ENCODE peak calls at places on chromosomes 7 and 10, in six cellular contexts. J, T, B, F, E and W are unnamed samples.

GRCh38 chr7:143988986-143989745 is 11.0 kb upstream of the OR6B1 start:
- DNase-seq in J (peak; percentile 12), T (no peak), B (no peak), F (no peak), E (no peak), W (peak; percentile 41)

GRCh38 chr7:157337316-157338149 is 729 bp downstream of the DNAJB6 start:
- DNase-seq in J (peak; percentile 70), T (no peak), B (no peak), F (no peak), E (peak; percentile 49), W (peak; percentile 67)

GRCh38 chr10:12907651-12908050 is 93.9 kb downstream of the CCDC3 start:
- DNase-seq in J (peak; percentile 46), T (no peak), B (no peak), F (no peak), E (peak; percentile 24), W (peak; percentile 74)

GRCh38 chr10:86708783-86709778 is 40.8 kb downstream of the LDB3 start:
- DNase-seq in J (no peak), T (no peak), B (no peak), F (no peak), E (no peak), W (no peak)

GRCh38 chr10:76632158-76633051 is 1005.2 kb downstream of the KCNMA1 start:
- DNase-seq in J (no peak), T (no peak), B (peak; percentile 68), F (no peak), E (peak; percentile 67), W (no peak)

GRCh38 chr10:114544045-114544659 is 113.9 kb downstream of the ABLIM1 start:
- DNase-seq in J (no peak), T (no peak), B (no peak), F (no peak), E (no peak), W (no peak)

GRCh38 chr10:100148353-100149211 is 37.2 kb downstream of the ERLIN1 start:
- DNase-seq in J (peak; percentile 68), T (no peak), B (no peak), F (no peak), E (no peak), W (peak; percentile 58)

GRCh38 chr10:62356447-62356846 is 17.7 kb upstream of the ZNF365 start:
- DNase-seq in J (no peak), T (no peak), B (no peak), F (no peak), E (no peak), W (no peak)

GRCh38 chr7:102912742-102913141 is at the start of gene LRRC17:
- DNase-seq in J (peak; percentile 67), T (no peak), B (no peak), F (no peak), E (no peak), W (peak; percentile 97)

GRCh38 chr10:123990889-123991288 is 99.3 kb upstream of the CPXM2 start:
- DNase-seq in J (no peak), T (no peak), B (no peak), F (no peak), E (no peak), W (no peak)

GRCh38 chr7:155969192-155969929 is 157.1 kb upstream of the SHH start:
- DNase-seq in J (no peak), T (no peak), B (peak; percentile 23), F (no peak), E (no peak), W (no peak)

GRCh38 chr10:131777921-131778320 is 122.9 kb upstream of the PPP2R2D start:
- DNase-seq in J (no peak), T (no peak), B (no peak), F (no peak), E (no peak), W (no peak)

GRCh38 chr7:106568680-106569499 is 92.1 kb downstream of the CCDC71L start:
- DNase-seq in J (peak; percentile 73), T (no peak), B (peak; percentile 40), F (no peak), E (peak; percentile 94), W (peak; percentile 85)

GRCh38 chr10:11014671-11015141 is 3.0 kb upstream of the CELF2 start:
- DNase-seq in J (no peak), T (no peak), B (no peak), F (no peak), E (no peak), W (no peak)

GRCh38 chr10:30818010-30818660 is 188.6 kb upstream of the LYZL2 start:
- DNase-seq in J (peak; percentile 31), T (no peak), B (no peak), F (no peak), E (no peak), W (peak; percentile 58)

GRCh38 chr10:120962386-120963052 is 111.4 kb downstream of the WDR11 start:
- DNase-seq in J (no peak), T (no peak), B (no peak), F (no peak), E (no peak), W (no peak)

GRCh38 chr7:15015545-15016314 is 113.2 kb upstream of the DGKB start:
- DNase-seq in J (peak; percentile 71), T (peak; percentile 62), B (peak; percentile 86), F (peak; percentile 63), E (peak; percentile 96), W (peak; percentile 49)

GRCh38 chr10:124084693-124085092 is 8.7 kb downstream of the CHST15 start:
- DNase-seq in J (no peak), T (no peak), B (no peak), F (no peak), E (no peak), W (no peak)

GRCh38 chr7:20083781-20084180 is 133.4 kb downstream of the MACC1 start:
- DNase-seq in J (peak; percentile 83), T (no peak), B (no peak), F (no peak), E (peak; percentile 73), W (peak; percentile 3)

GRCh38 chr7:138864667-138865066 is 66.7 kb upstream of the ATP6V0A4 start:
- DNase-seq in J (peak; percentile 80), T (no peak), B (no peak), F (no peak), E (no peak), W (peak; percentile 78)

GRCh38 chr7:73343671-73344380 is 15.9 kb downstream of the FKBP6 start:
- DNase-seq in J (no peak), T (no peak), B (no peak), F (no peak), E (no peak), W (no peak)

GRCh38 chr7:134954197-134955082 is 31.9 kb upstream of the AGBL3 start:
- DNase-seq in J (peak; percentile 51), T (no peak), B (no peak), F (no peak), E (peak; percentile 42), W (peak; percentile 54)

GRCh38 chr10:43691503-43691902 is 42.8 kb upstream of the ZNF32 start:
- DNase-seq in J (no peak), T (no peak), B (no peak), F (no peak), E (no peak), W (peak; percentile 23)

GRCh38 chr10:43689007-43689491 is 40.4 kb upstream of the ZNF32 start:
- DNase-seq in J (no peak), T (no peak), B (no peak), F (no peak), E (no peak), W (no peak)

GRCh38 chr10:43688348-43688892 is 39.7 kb upstream of the ZNF32 start:
- DNase-seq in J (no peak), T (no peak), B (no peak), F (no peak), E (no peak), W (no peak)

GRCh38 chr10:43689955-43690771 is 41.5 kb upstream of the ZNF32 start:
- DNase-seq in J (peak; percentile 71), T (peak; percentile 80), B (peak; percentile 84), F (no peak), E (peak; percentile 80), W (peak; percentile 72)

DNA sequence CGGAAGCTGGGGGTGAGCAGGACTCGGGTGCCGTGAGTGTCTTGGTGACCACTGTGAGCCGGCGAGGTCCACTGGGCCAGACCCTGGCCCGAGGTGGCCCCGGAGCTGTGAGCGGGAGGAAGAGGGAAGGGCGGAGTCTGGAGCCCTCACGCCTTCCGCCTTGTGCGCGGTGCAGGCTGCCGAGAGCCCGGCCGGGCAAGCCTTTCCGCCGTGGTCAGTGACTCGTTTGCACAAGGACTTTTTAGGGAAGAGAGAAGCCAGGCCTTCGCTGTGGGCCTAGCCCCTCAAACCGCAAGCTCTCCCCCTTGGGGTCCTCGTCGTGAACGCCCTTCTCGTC is 40.9 kb upstream of the ZNF32 start:
- DNase-seq in J (no peak), T (no peak), B (peak; percentile 60), F (no peak), E (peak; percentile 41), W (no peak)
- H3K18ac ChIP-seq in J (peak overlapping the region; percentile 44), T (peak overlapping the region; percentile 85), B (peak overlapping the region; percentile 8), F (peak overlapping the region; percentile 60), E (no peak overlapping the region), W (peak overlapping the region; percentile 44)

GRCh38 chr10:93701903-93702277 is 502 bp downstream of the FRA10AC1 start:
- DNase-seq in J (peak; percentile 78), T (no peak), B (no peak), F (no peak), E (no peak), W (peak; percentile 55)
- H4K8ac ChIP-seq in J (no peak overlapping the region), T (no peak overlapping the region), B (no peak overlapping the region), F (no peak overlapping the region), E (peak overlapping the region; percentile 68), W (peak overlapping the region; percentile 93)

DNA sequence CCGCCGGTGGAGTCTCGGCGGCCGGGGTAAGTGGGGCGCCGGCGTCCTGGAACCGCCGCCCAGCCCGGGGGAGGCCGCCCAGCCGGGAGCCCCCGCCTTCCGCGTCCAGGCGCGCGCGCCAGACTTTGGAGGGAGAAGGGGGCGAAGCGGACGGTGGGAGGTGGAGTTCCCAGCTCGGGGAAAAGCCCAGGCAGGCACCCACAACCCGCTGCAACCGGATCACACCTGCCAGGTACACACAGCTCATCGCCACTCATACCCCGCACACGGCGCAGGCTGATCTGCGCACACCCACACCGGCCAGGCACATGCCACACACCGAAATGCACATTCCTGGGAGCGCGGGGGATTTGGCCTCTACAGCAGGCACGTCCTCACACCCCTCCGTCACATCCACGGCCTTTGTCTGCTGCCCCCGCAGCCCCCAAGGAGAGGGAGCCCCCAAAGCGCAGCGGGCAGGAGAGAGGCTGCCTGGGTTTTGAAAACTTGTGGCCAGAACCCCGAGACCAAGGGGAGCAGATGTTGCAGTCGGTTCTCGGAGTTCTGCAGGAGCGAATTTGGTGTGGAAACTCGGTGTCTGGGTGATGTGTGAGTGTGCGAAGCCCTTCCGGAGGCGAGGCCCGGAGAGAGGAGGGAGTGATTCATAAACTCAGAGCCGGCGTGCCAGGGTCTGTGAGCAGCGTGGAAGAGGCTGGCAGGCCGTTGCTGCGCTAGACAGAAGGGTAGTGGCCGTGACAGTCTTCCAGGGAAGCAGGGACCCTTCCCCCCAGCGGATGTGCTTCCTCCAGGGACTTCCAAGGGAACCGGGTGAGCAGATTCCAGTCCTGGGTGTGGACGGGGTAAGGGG is 697 bp downstream of the CHST3 start:
- DNase-seq in J (peak; percentile 86), T (no peak), B (peak; percentile 54), F (no peak), E (peak; percentile 77), W (peak; percentile 76)
- H3K18ac ChIP-seq in J (peak overlapping the region; percentile 99), T (peak overlapping the region; percentile 97), B (peak overlapping the region; percentile 85), F (peak overlapping the region; percentile 93), E (peak overlapping the region; percentile 89), W (peak overlapping the region; percentile 58)

DNA sequence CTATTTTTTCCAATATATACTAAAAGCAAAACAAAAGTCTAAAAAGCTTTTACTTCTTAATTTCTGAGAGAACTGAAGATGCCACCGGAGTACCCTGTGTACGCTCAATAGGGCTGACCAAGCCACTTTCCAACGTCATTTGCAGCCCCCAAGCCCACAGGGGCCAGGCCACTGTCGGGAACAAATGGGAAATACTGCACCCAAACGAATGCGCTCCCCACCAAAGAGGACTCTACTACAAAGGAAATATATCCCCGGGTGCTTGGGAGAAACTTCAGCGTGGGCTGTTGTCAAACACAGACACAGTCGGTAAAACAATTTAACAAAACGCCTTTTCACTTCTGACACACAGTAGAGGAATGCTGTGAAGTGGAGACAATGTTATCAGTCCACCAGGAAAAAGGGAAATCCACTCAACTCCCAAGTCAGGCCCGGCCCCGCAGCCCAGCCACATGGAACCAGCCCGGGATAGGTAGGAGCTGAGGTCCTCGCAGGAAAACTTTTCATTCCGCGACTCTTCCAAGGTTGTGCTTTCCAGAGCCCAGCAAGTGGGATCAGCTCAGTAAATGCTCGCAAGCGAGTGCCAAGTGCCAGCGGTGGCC is 1.4 kb downstream of the PARD3 start:
- DNase-seq in J (peak; percentile 62), T (peak; percentile 27), B (no peak), F (no peak), E (peak; percentile 70), W (peak; percentile 62)
- H4K8ac ChIP-seq in J (no peak overlapping the region), T (no peak overlapping the region), B (no peak overlapping the region), F (no peak overlapping the region), E (no peak overlapping the region), W (peak overlapping the region; percentile 53)